ENCODE peak calls at places on chromosomes 3 and 15, in eight cellular contexts. One of them, this sample, is unnamed.

GRCh38 chr3:33758874-33759273 is 39.6 kb upstream of the PDCD6IP start:
- ATAC-seq in mucosa of descending colon: no peak
- ATAC-seq in activated CD8-positive, alpha-beta T cell treated with anti-CD3 and anti-CD28 coated beads, Interleukin-2, amount 10 ng/mL, durations not matched to agents 7 days and 5 days: no peak
- ATAC-seq in A549: no peak
- ATAC-seq in activated T-cell treated with anti-CD3 and anti-CD28 coated beads, Interleukin-2, amount 50 U/mL, for 72 hours: no peak
- ATAC-seq in right cardiac atrium: no peak
- ATAC-seq in right lobe of liver: no peak
- ATAC-seq in esophagus mucosa: peak
- ATAC-seq in this sample: no peak

GRCh38 chr3:50524751-50525150 is 21.3 kb upstream of the CACNA2D2 start:
- ATAC-seq in mucosa of descending colon: no peak
- ATAC-seq in activated CD8-positive, alpha-beta T cell treated with anti-CD3 and anti-CD28 coated beads, Interleukin-2, amount 10 ng/mL, durations not matched to agents 7 days and 5 days: no peak
- ATAC-seq in A549: no peak
- ATAC-seq in activated T-cell treated with anti-CD3 and anti-CD28 coated beads, Interleukin-2, amount 50 U/mL, for 72 hours: no peak
- ATAC-seq in right cardiac atrium: no peak
- ATAC-seq in right lobe of liver: no peak
- ATAC-seq in esophagus mucosa: no peak
- ATAC-seq in this sample: no peak

GRCh38 chr3:35707904-35708303 is 68.6 kb downstream of the ARPP21 start:
- ATAC-seq in mucosa of descending colon: no peak
- ATAC-seq in activated CD8-positive, alpha-beta T cell treated with anti-CD3 and anti-CD28 coated beads, Interleukin-2, amount 10 ng/mL, durations not matched to agents 7 days and 5 days: no peak
- ATAC-seq in A549: no peak
- ATAC-seq in activated T-cell treated with anti-CD3 and anti-CD28 coated beads, Interleukin-2, amount 50 U/mL, for 72 hours: peak
- ATAC-seq in right cardiac atrium: no peak
- ATAC-seq in right lobe of liver: no peak
- ATAC-seq in esophagus mucosa: no peak
- ATAC-seq in this sample: no peak

GRCh38 chr15:93418566-93418965 is 329.6 kb upstream of the RGMA start:
- ATAC-seq in mucosa of descending colon: no peak
- ATAC-seq in activated CD8-positive, alpha-beta T cell treated with anti-CD3 and anti-CD28 coated beads, Interleukin-2, amount 10 ng/mL, durations not matched to agents 7 days and 5 days: no peak
- ATAC-seq in A549: no peak
- ATAC-seq in activated T-cell treated with anti-CD3 and anti-CD28 coated beads, Interleukin-2, amount 50 U/mL, for 72 hours: no peak
- ATAC-seq in right cardiac atrium: no peak
- ATAC-seq in right lobe of liver: no peak
- ATAC-seq in esophagus mucosa: no peak
- ATAC-seq in this sample: no peak

GRCh38 chr3:42501321-42501680 is 1.1 kb upstream of the VIPR1 start:
- ATAC-seq in mucosa of descending colon: no peak
- ATAC-seq in activated CD8-positive, alpha-beta T cell treated with anti-CD3 and anti-CD28 coated beads, Interleukin-2, amount 10 ng/mL, durations not matched to agents 7 days and 5 days: no peak
- ATAC-seq in A549: no peak
- ATAC-seq in activated T-cell treated with anti-CD3 and anti-CD28 coated beads, Interleukin-2, amount 50 U/mL, for 72 hours: peak
- ATAC-seq in right cardiac atrium: no peak
- ATAC-seq in right lobe of liver: no peak
- ATAC-seq in esophagus mucosa: no peak
- ATAC-seq in this sample: no peak

GRCh38 chr3:134644731-134645514 is 5.9 kb downstream of the KY start:
- ATAC-seq in mucosa of descending colon: peak
- ATAC-seq in activated CD8-positive, alpha-beta T cell treated with anti-CD3 and anti-CD28 coated beads, Interleukin-2, amount 10 ng/mL, durations not matched to agents 7 days and 5 days: no peak
- ATAC-seq in A549: no peak
- ATAC-seq in activated T-cell treated with anti-CD3 and anti-CD28 coated beads, Interleukin-2, amount 50 U/mL, for 72 hours: no peak
- ATAC-seq in right cardiac atrium: peak
- ATAC-seq in right lobe of liver: no peak
- ATAC-seq in esophagus mucosa: no peak
- ATAC-seq in this sample: no peak

GRCh38 chr15:85494035-85494793 is 113.8 kb downstream of the AKAP13 start:
- ATAC-seq in mucosa of descending colon: peak
- ATAC-seq in activated CD8-positive, alpha-beta T cell treated with anti-CD3 and anti-CD28 coated beads, Interleukin-2, amount 10 ng/mL, durations not matched to agents 7 days and 5 days: no peak
- ATAC-seq in A549: peak
- ATAC-seq in activated T-cell treated with anti-CD3 and anti-CD28 coated beads, Interleukin-2, amount 50 U/mL, for 72 hours: no peak
- ATAC-seq in right cardiac atrium: peak
- ATAC-seq in right lobe of liver: peak
- ATAC-seq in esophagus mucosa: peak
- ATAC-seq in this sample: no peak

GRCh38 chr15:31328425-31328998 is 1.9 kb downstream of the KLF13 start:
- ATAC-seq in mucosa of descending colon: peak
- ATAC-seq in activated CD8-positive, alpha-beta T cell treated with anti-CD3 and anti-CD28 coated beads, Interleukin-2, amount 10 ng/mL, durations not matched to agents 7 days and 5 days: no peak
- ATAC-seq in A549: no peak
- ATAC-seq in activated T-cell treated with anti-CD3 and anti-CD28 coated beads, Interleukin-2, amount 50 U/mL, for 72 hours: peak
- ATAC-seq in right cardiac atrium: peak
- ATAC-seq in right lobe of liver: no peak
- ATAC-seq in esophagus mucosa: no peak
- ATAC-seq in this sample: peak

GRCh38 chr3:23657647-23658046 is 148.1 kb upstream of the UBE2E1 start:
- ATAC-seq in mucosa of descending colon: no peak
- ATAC-seq in activated CD8-positive, alpha-beta T cell treated with anti-CD3 and anti-CD28 coated beads, Interleukin-2, amount 10 ng/mL, durations not matched to agents 7 days and 5 days: no peak
- ATAC-seq in A549: no peak
- ATAC-seq in activated T-cell treated with anti-CD3 and anti-CD28 coated beads, Interleukin-2, amount 50 U/mL, for 72 hours: no peak
- ATAC-seq in right cardiac atrium: no peak
- ATAC-seq in right lobe of liver: no peak
- ATAC-seq in esophagus mucosa: no peak
- ATAC-seq in this sample: no peak

GRCh38 chr3:184352149-184352785 is 9.1 kb downstream of the CLCN2 start:
- ATAC-seq in mucosa of descending colon: peak
- ATAC-seq in activated CD8-positive, alpha-beta T cell treated with anti-CD3 and anti-CD28 coated beads, Interleukin-2, amount 10 ng/mL, durations not matched to agents 7 days and 5 days: no peak
- ATAC-seq in A549: no peak
- ATAC-seq in activated T-cell treated with anti-CD3 and anti-CD28 coated beads, Interleukin-2, amount 50 U/mL, for 72 hours: no peak
- ATAC-seq in right cardiac atrium: no peak
- ATAC-seq in right lobe of liver: peak
- ATAC-seq in esophagus mucosa: peak
- ATAC-seq in this sample: no peak

GRCh38 chr15:52466134-52466701 is 62.5 kb downstream of the MYO5A start:
- ATAC-seq in mucosa of descending colon: peak
- ATAC-seq in activated CD8-positive, alpha-beta T cell treated with anti-CD3 and anti-CD28 coated beads, Interleukin-2, amount 10 ng/mL, durations not matched to agents 7 days and 5 days: peak
- ATAC-seq in A549: peak
- ATAC-seq in activated T-cell treated with anti-CD3 and anti-CD28 coated beads, Interleukin-2, amount 50 U/mL, for 72 hours: peak
- ATAC-seq in right cardiac atrium: peak
- ATAC-seq in right lobe of liver: peak
- ATAC-seq in esophagus mucosa: peak
- ATAC-seq in this sample: peak

GRCh38 chr3:42557849-42558248 is 23.9 kb downstream of the SEC22C start:
- ATAC-seq in mucosa of descending colon: peak
- ATAC-seq in activated CD8-positive, alpha-beta T cell treated with anti-CD3 and anti-CD28 coated beads, Interleukin-2, amount 10 ng/mL, durations not matched to agents 7 days and 5 days: no peak
- ATAC-seq in A549: peak
- ATAC-seq in activated T-cell treated with anti-CD3 and anti-CD28 coated beads, Interleukin-2, amount 50 U/mL, for 72 hours: no peak
- ATAC-seq in right cardiac atrium: no peak
- ATAC-seq in right lobe of liver: no peak
- ATAC-seq in esophagus mucosa: no peak
- ATAC-seq in this sample: no peak

GRCh38 chr3:45488581-45488980 is 100.2 kb downstream of the LARS2 start:
- ATAC-seq in mucosa of descending colon: no peak
- ATAC-seq in activated CD8-positive, alpha-beta T cell treated with anti-CD3 and anti-CD28 coated beads, Interleukin-2, amount 10 ng/mL, durations not matched to agents 7 days and 5 days: no peak
- ATAC-seq in A549: no peak
- ATAC-seq in activated T-cell treated with anti-CD3 and anti-CD28 coated beads, Interleukin-2, amount 50 U/mL, for 72 hours: peak
- ATAC-seq in right cardiac atrium: no peak
- ATAC-seq in right lobe of liver: no peak
- ATAC-seq in esophagus mucosa: peak
- ATAC-seq in this sample: no peak

GRCh38 chr15:50857763-50858162 is 50.7 kb upstream of the AP4E1 start:
- ATAC-seq in mucosa of descending colon: no peak
- ATAC-seq in activated CD8-positive, alpha-beta T cell treated with anti-CD3 and anti-CD28 coated beads, Interleukin-2, amount 10 ng/mL, durations not matched to agents 7 days and 5 days: no peak
- ATAC-seq in A549: no peak
- ATAC-seq in activated T-cell treated with anti-CD3 and anti-CD28 coated beads, Interleukin-2, amount 50 U/mL, for 72 hours: no peak
- ATAC-seq in right cardiac atrium: no peak
- ATAC-seq in right lobe of liver: peak
- ATAC-seq in esophagus mucosa: no peak
- ATAC-seq in this sample: no peak

GRCh38 chr15:76668900-76669299 is 236.2 kb downstream of the SCAPER start:
- ATAC-seq in mucosa of descending colon: no peak
- ATAC-seq in activated CD8-positive, alpha-beta T cell treated with anti-CD3 and anti-CD28 coated beads, Interleukin-2, amount 10 ng/mL, durations not matched to agents 7 days and 5 days: no peak
- ATAC-seq in A549: no peak
- ATAC-seq in activated T-cell treated with anti-CD3 and anti-CD28 coated beads, Interleukin-2, amount 50 U/mL, for 72 hours: no peak
- ATAC-seq in right cardiac atrium: no peak
- ATAC-seq in right lobe of liver: no peak
- ATAC-seq in esophagus mucosa: no peak
- ATAC-seq in this sample: no peak

This sample was measured in stimulated activated memory B cell treated with anti-CD40 and anti-IgM and Interleukin-4, amounts not matched to agents 10 μg/mL and 1 μg/mL and 100 μg/mL, for 72 hours.